ENCODE peak calls at places on chromosomes 4 and X, in six cellular contexts. F is pons, N is AG04449, K is SK-N-SH, C is fibroblast of lung, L is GM13977. O is an unnamed sample.

GRCh38 chr4:83436680-83437079 is 18.9 kb downstream of the HELQ start:
- DNase-seq in F (no peak), C (no peak), K (no peak), L (no peak), N (no peak), O (no peak)

GRCh38 chrX:132467029-132467428 is 21.8 kb downstream of the MBNL3 start:
- DNase-seq in K (no peak), L (no peak), C (peak), F (no peak), N (peak), O (no peak)

GRCh38 chr4:140240237-140240636 is 86.3 kb upstream of the MAML3 start:
- DNase-seq in N (no peak), L (no peak), K (no peak), C (no peak), F (no peak), O (peak)

GRCh38 chrX:15269618-15270521 is at the start of gene ASB9:
- DNase-seq in L (peak), F (peak), K (peak), N (peak), C (peak), O (peak)

GRCh38 chr4:6439120-6439757 is 33.2 kb downstream of the PPP2R2C start:
- DNase-seq in N (no peak), F (peak), C (no peak), K (no peak), L (no peak), O (no peak)

GRCh38 chr4:110119880-110120279 is 78.5 kb downstream of the ELOVL6 start:
- DNase-seq in K (no peak), L (no peak), N (peak), C (peak), F (no peak), O (no peak)

GRCh38 chr4:36187723-36188333 is 56.5 kb downstream of the ARAP2 start:
- DNase-seq in N (no peak), L (peak), F (peak), K (no peak), C (peak), O (no peak)

GRCh38 chr4:187380181-187380581 is 615.4 kb upstream of the ZFP42 start:
- DNase-seq in F (no peak), N (no peak), L (no peak), C (no peak), K (no peak), O (peak)

GRCh38 chrX:122434942-122435341 is 749.1 kb upstream of the GRIA3 start:
- DNase-seq in C (no peak), L (no peak), K (no peak), N (no peak), F (no peak), O (no peak)

GRCh38 chr4:168124008-168124641 is 31.8 kb downstream of the ANXA10 start:
- DNase-seq in N (peak), C (peak), L (no peak), F (no peak), K (no peak), O (no peak)

GRCh38 chr4:126986828-126987227 is 645.9 kb upstream of the INTU start:
- DNase-seq in L (no peak), C (peak), K (no peak), N (peak), F (no peak), O (no peak)

GRCh38 chrX:12950851-12951589 is 23.9 kb upstream of the TMSB4X start:
- DNase-seq in K (peak), N (no peak), F (no peak), L (no peak), C (no peak), O (peak)

GRCh38 chrX:20032201-20032600 is 41.3 kb upstream of the BCLAF3 start:
- DNase-seq in K (peak), N (no peak), F (no peak), C (no peak), L (no peak), O (peak)

GRCh38 chr4:149708513-149709175 is 107.0 kb downstream of the IQCM start:
- DNase-seq in L (no peak), K (no peak), F (no peak), N (peak), C (peak), O (no peak)

GRCh38 chr4:46277165-46277951 is 112.6 kb downstream of the GABRA2 start:
- DNase-seq in C (no peak), K (no peak), N (no peak), F (peak), L (no peak), O (no peak)

GRCh38 chr4:74805601-74806000 is 11.3 kb upstream of the BTC start:
- DNase-seq in F (no peak), N (peak), L (no peak), C (peak), K (no peak), O (no peak)

GRCh38 chrX:33434256-33435092 is 223.1 kb upstream of the DMD start:
- DNase-seq in L (peak), C (peak), F (peak), K (peak), N (no peak), O (peak)

GRCh38 chr4:41160010-41160789 is 54.1 kb downstream of the APBB2 start:
- DNase-seq in C (peak), L (no peak), K (no peak), F (no peak), N (no peak), O (no peak)

GRCh38 chr4:2867758-2868491 is 24.3 kb downstream of the ADD1 start:
- DNase-seq in K (peak), F (no peak), C (peak), L (no peak), N (no peak), O (peak)

GRCh38 chr4:122702939-122703338 is 29.6 kb upstream of the BBS12 start:
- DNase-seq in C (no peak), N (no peak), F (no peak), K (no peak), L (no peak), O (no peak)

GRCh38 chr4:17336524-17336941 is 175.4 kb downstream of the QDPR start:
- DNase-seq in L (peak), K (no peak), F (no peak), N (no peak), C (peak), O (no peak)

GRCh38 chr4:103076777-103077347 is 301 bp upstream of the SLC9B2 start:
- DNase-seq in F (no peak), C (no peak), N (no peak), L (peak), K (peak), O (no peak)

GRCh38 chrX:141947350-141947749 is 43.7 kb downstream of the MAGEC1 start:
- DNase-seq in F (no peak), N (no peak), L (no peak), K (no peak), C (no peak), O (no peak)

GRCh38 chr4:156137971-156138581 is 184.4 kb upstream of the CTSO start:
- DNase-seq in K (no peak), F (no peak), L (no peak), C (no peak), N (no peak), O (no peak)

GRCh38 chrX:22975786-22976185 is 24.0 kb upstream of the DDX53 start:
- DNase-seq in N (no peak), C (no peak), F (no peak), K (no peak), L (no peak), O (no peak)

GRCh38 chr4:153704522-153704921 is 20.4 kb downstream of the TLR2 start:
- DNase-seq in K (no peak), N (no peak), L (no peak), F (no peak), C (no peak), O (peak)

GRCh38 chrX:132086717-132087116 is 41.1 kb downstream of the FRMD7 start:
- DNase-seq in C (peak), N (peak), L (no peak), K (no peak), F (no peak), O (no peak)

GRCh38 chr4:2390146-2390545 is 28.3 kb downstream of the ZFYVE28 start:
- DNase-seq in F (no peak), N (no peak), C (no peak), K (no peak), L (no peak), O (no peak)

GRCh38 chr4:63620271-63620670 is 789.0 kb downstream of the TECRL start:
- DNase-seq in N (no peak), K (peak), C (no peak), F (no peak), L (no peak), O (peak)

GRCh38 chrX:10447577-10448214 is 172.7 kb downstream of the MID1 start:
- DNase-seq in N (no peak), L (no peak), F (no peak), K (no peak), C (peak), O (no peak)

O was measured in BE2C.